ENCODE peak calls at places on chromosomes 3 and 15, in four cellular contexts. P is stimulated activated CD8-positive, alpha-beta memory T cell treated with anti-CD3 and anti-CD28 coated beads, Interleukin-15, amount 100 ng/mL, for 1 hour; M is Daoy; O is iPS-NIHi11. U is an unnamed sample.

GRCh38 chr3:55297235-55297634 is 189.9 kb downstream of the WNT5A start:
- DNase-seq in O (no peak), M (no peak), P (no peak), U (no peak)

GRCh38 chr15:101397521-101398003 is 91.9 kb downstream of the PCSK6 start:
- DNase-seq in P (no peak), O (no peak), M (no peak), U (no peak)

GRCh38 chr3:72162649-72163184 is 377.8 kb upstream of the PROK2 start:
- DNase-seq in P (no peak), O (no peak), M (no peak), U (no peak)

GRCh38 chr3:117892431-117892841 is 1142.2 kb downstream of the IGSF11 start:
- DNase-seq in M (peak), O (no peak), P (no peak), U (no peak)

GRCh38 chr15:55552926-55553325 is 35.2 kb downstream of the PYGO1 start:
- DNase-seq in M (peak), P (no peak), O (peak), U (no peak)

GRCh38 chr15:48939686-48940085 is 24.0 kb downstream of the SHC4 start:
- DNase-seq in O (no peak), P (no peak), M (peak), U (no peak)

GRCh38 chr15:98909968-98910885 is 97.4 kb downstream of the PGPEP1L start:
- DNase-seq in P (no peak), M (no peak), O (no peak), U (no peak)

GRCh38 chr15:55290361-55291057 is 896 bp upstream of the RAB27A start:
- DNase-seq in P (peak), M (peak), O (peak), U (no peak)

GRCh38 chr15:70259030-70259424 is 161.3 kb upstream of the TLE3 start:
- DNase-seq in P (peak), O (no peak), M (peak), U (no peak)

GRCh38 chr3:74988095-74988494 is 373.6 kb upstream of the CNTN3 start:
- DNase-seq in M (no peak), P (no peak), O (no peak), U (no peak)

GRCh38 chr3:190385835-190386688 is 1.9 kb upstream of the CLDN16 start:
- DNase-seq in M (peak), P (no peak), O (no peak), U (no peak)